ENCODE peak calls at places on chromosomes 4 and X, in four cellular contexts. C is OCI-LY7, V is GM23248, P is GM23338. W is an unnamed sample. For H3K9me2, the result is how much of the 10 kb centered on the place peaks cover.

GRCh38 chr4:6281436-6282144 is 11.9 kb downstream of the WFS1 start:
- DNase-seq in C (no peak), V (no peak), P (no peak), W (no peak)

GRCh38 chr4:185965456-185966384 is 103.2 kb upstream of the TLR3 start:
- DNase-seq in C (no peak), V (no peak), P (no peak), W (no peak)

GRCh38 chr4:10159671-10160070 is 43.1 kb upstream of the WDR1 start:
- DNase-seq in C (no peak), V (no peak), P (no peak), W (no peak)

GRCh38 chr4:575281-576141 is 584 bp downstream of the TMEM271 start:
- DNase-seq in C (no peak), V (peak), P (peak), W (peak)

GRCh38 chr4:140743194-140743931 is 12.8 kb downstream of the TBC1D9 start:
- DNase-seq in C (peak), V (peak), P (peak), W (peak)

GRCh38 chr4:8865681-8866310 is 5.8 kb downstream of the HMX1 start:
- DNase-seq in C (no peak), V (no peak), P (peak), W (no peak)

GRCh38 chrX:111207851-111208250 is 62.4 kb downstream of the CAPN6 start:
- DNase-seq in C (no peak), V (no peak), P (no peak), W (no peak)

GRCh38 chr4:1216869-1217294 is 32.0 kb downstream of the CTBP1 start:
- DNase-seq in C (peak), V (no peak), P (no peak), W (no peak)

GRCh38 chr4:20341121-20341758 is 89.5 kb downstream of the SLIT2 start:
- DNase-seq in C (no peak), V (no peak), P (no peak), W (no peak)

GRCh38 chr4:83599183-83599582 is 63.3 kb downstream of the GPAT3 start:
- DNase-seq in C (peak), V (peak), P (peak), W (no peak)

GRCh38 chr4:48203819-48204218 is 65.8 kb downstream of the TEC start:
- DNase-seq in C (no peak), V (no peak), P (no peak), W (no peak)

GRCh38 chrX:12197030-12197429 is 58.8 kb downstream of the FRMPD4 start:
- DNase-seq in C (no peak), V (no peak), P (peak), W (no peak)

GRCh38 chr4:64784125-64784524 is 374.9 kb upstream of the TECRL start:
- DNase-seq in C (no peak), V (peak), P (peak), W (no peak)
- H2AFZ ChIP-seq in C (no peak), V (peak), P (no peak), W (no peak)

GRCh38 chrX:550514-550913 is 80.1 kb upstream of the SHOX start:
- DNase-seq in C (no peak), V (no peak), P (no peak), W (no peak)
- H3K9me2 ChIP-seq in C (under half), V (under half), P (under half), W (under half)

DNA sequence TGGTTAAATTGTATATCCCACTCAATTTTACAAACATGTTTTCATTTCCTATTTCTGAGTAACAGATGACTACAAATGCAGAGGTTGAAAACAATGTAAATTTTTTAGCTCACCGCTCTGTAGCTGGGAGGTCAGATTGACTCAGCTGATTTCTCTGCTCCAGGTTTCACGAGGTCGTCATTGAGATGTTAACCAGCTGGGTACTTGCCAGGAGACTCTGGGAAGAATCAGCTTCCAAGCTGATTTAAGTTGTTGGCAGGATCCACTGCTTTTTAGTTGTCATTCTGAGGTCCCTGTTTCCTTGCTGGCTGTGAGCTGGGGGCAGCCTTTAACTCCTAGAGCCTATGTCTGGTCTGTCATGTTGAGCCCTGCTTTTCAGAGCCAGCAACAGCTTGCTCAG is 864.3 kb upstream of the AGA start:
- DNase-seq in C (no peak), V (no peak), P (peak), W (no peak)
- H2AFZ ChIP-seq in C (no peak), V (no peak), P (peak), W (no peak)

GRCh38 chr4:117385531-117385930 is 300.2 kb upstream of the TRAM1L1 start:
- DNase-seq in C (no peak), V (no peak), P (no peak), W (no peak)
- H3K9me2 ChIP-seq in C (under half), V (under half), P (under half), W (under half)

GRCh38 chr4:4764506-4764905 is 95.0 kb upstream of the MSX1 start:
- DNase-seq in C (no peak), V (no peak), P (no peak), W (no peak)

GRCh38 chr4:4765811-4766210 is 93.7 kb upstream of the MSX1 start:
- DNase-seq in C (no peak), V (no peak), P (no peak), W (no peak)

GRCh38 chr4:4762909-4763814 is 96.3 kb upstream of the MSX1 start:
- DNase-seq in C (no peak), V (peak), P (peak), W (peak)

GRCh38 chr4:4762300-4762699 is 97.2 kb upstream of the MSX1 start:
- DNase-seq in C (no peak), V (no peak), P (no peak), W (no peak)

GRCh38 chr4:4763815-4764202 is 95.7 kb upstream of the MSX1 start:
- DNase-seq in C (no peak), V (peak), P (no peak), W (no peak)
- H2AFZ ChIP-seq in C (no peak), V (peak), P (peak), W (no peak)

GRCh38 chrX:51598899-51599298 is 19.8 kb downstream of the CENPVL3 start:
- DNase-seq in C (no peak), V (no peak), P (no peak), W (no peak)
- H3K9me2 ChIP-seq in C (under half), V (under half), P (under half), W (under half)